ENCODE peak calls at places on chromosomes 1 and 21, in five cellular contexts. One of them, this sample, is unnamed.

GRCh38 chr1:156513189-156513588 is 12.6 kb upstream of the MEF2D start:
- DNase-seq in epithelial cell of esophagus: no peak
- DNase-seq in hepatocyte: no peak
- DNase-seq in fibroblast of pulmonary artery: no peak
- DNase-seq in breast epithelium: no peak
- DNase-seq in this sample: no peak

GRCh38 chr1:36203554-36204346 is 20.5 kb upstream of the THRAP3 start:
- DNase-seq in epithelial cell of esophagus: peak; percentile 36
- DNase-seq in hepatocyte: peak; percentile 62
- DNase-seq in fibroblast of pulmonary artery: peak; percentile 77
- DNase-seq in breast epithelium: peak; percentile 58
- DNase-seq in this sample: peak; percentile 75

GRCh38 chr1:167718926-167719691 is 2.7 kb upstream of the MPZL1 start:
- DNase-seq in epithelial cell of esophagus: no peak
- DNase-seq in hepatocyte: no peak
- DNase-seq in fibroblast of pulmonary artery: no peak
- DNase-seq in breast epithelium: no peak
- DNase-seq in this sample: no peak

GRCh38 chr1:74858136-74858535 is 125.2 kb downstream of the TYW3 start:
- DNase-seq in epithelial cell of esophagus: no peak
- DNase-seq in hepatocyte: no peak
- DNase-seq in fibroblast of pulmonary artery: no peak
- DNase-seq in breast epithelium: no peak
- DNase-seq in this sample: no peak

GRCh38 chr21:43313939-43314405 is 113.0 kb downstream of the SIK1 start:
- DNase-seq in epithelial cell of esophagus: no peak
- DNase-seq in hepatocyte: no peak
- DNase-seq in fibroblast of pulmonary artery: no peak
- DNase-seq in breast epithelium: no peak
- DNase-seq in this sample: no peak

GRCh38 chr1:3669971-3670431 is 17.7 kb downstream of the TP73 start:
- DNase-seq in epithelial cell of esophagus: no peak
- DNase-seq in hepatocyte: no peak
- DNase-seq in fibroblast of pulmonary artery: no peak
- DNase-seq in breast epithelium: peak; percentile 36
- DNase-seq in this sample: no peak

GRCh38 chr1:41864471-41865040 is 54.2 kb downstream of the HIVEP3 start:
- DNase-seq in epithelial cell of esophagus: no peak
- DNase-seq in hepatocyte: no peak
- DNase-seq in fibroblast of pulmonary artery: no peak
- DNase-seq in breast epithelium: no peak
- DNase-seq in this sample: no peak

GRCh38 chr1:50978144-50978851 is 8.3 kb downstream of the CDKN2C start:
- DNase-seq in epithelial cell of esophagus: peak; percentile 38
- DNase-seq in hepatocyte: peak; percentile 55
- DNase-seq in fibroblast of pulmonary artery: peak; percentile 45
- DNase-seq in breast epithelium: no peak
- DNase-seq in this sample: peak; percentile 73

GRCh38 chr21:31078216-31078615 is 39.9 kb upstream of the KRTAP19-8 start:
- DNase-seq in epithelial cell of esophagus: no peak
- DNase-seq in hepatocyte: no peak
- DNase-seq in fibroblast of pulmonary artery: no peak
- DNase-seq in breast epithelium: no peak
- DNase-seq in this sample: no peak

GRCh38 chr21:46084709-46085108 is 13.2 kb upstream of the COL6A2 start:
- DNase-seq in epithelial cell of esophagus: no peak
- DNase-seq in hepatocyte: no peak
- DNase-seq in fibroblast of pulmonary artery: no peak
- DNase-seq in breast epithelium: no peak
- DNase-seq in this sample: peak; percentile 37

GRCh38 chr1:192763756-192764155 is 45.1 kb upstream of the RGS2 start:
- DNase-seq in epithelial cell of esophagus: no peak
- DNase-seq in hepatocyte: no peak
- DNase-seq in fibroblast of pulmonary artery: peak; percentile 39
- DNase-seq in breast epithelium: no peak
- DNase-seq in this sample: no peak

GRCh38 chr1:198214924-198215323 is 58.1 kb downstream of the NEK7 start:
- DNase-seq in epithelial cell of esophagus: no peak
- DNase-seq in hepatocyte: no peak
- DNase-seq in fibroblast of pulmonary artery: no peak
- DNase-seq in breast epithelium: no peak
- DNase-seq in this sample: no peak

GRCh38 chr1:203692565-203693470 is 66.2 kb downstream of the ATP2B4 start:
- DNase-seq in epithelial cell of esophagus: peak; percentile 99
- DNase-seq in hepatocyte: peak; percentile 80
- DNase-seq in fibroblast of pulmonary artery: peak; percentile 95
- DNase-seq in breast epithelium: peak; percentile 73
- DNase-seq in this sample: peak; percentile 99

GRCh38 chr1:245234217-245235120 is 79.7 kb downstream of the KIF26B start:
- DNase-seq in epithelial cell of esophagus: no peak
- DNase-seq in hepatocyte: no peak
- DNase-seq in fibroblast of pulmonary artery: no peak
- DNase-seq in breast epithelium: no peak
- DNase-seq in this sample: no peak

GRCh38 chr1:225464851-225465792 is 37.3 kb upstream of the LBR start:
- DNase-seq in epithelial cell of esophagus: peak; percentile 41
- DNase-seq in hepatocyte: no peak
- DNase-seq in fibroblast of pulmonary artery: no peak
- DNase-seq in breast epithelium: no peak
- DNase-seq in this sample: peak; percentile 85

GRCh38 chr21:18666725-18667124 is 263.1 kb upstream of the TMPRSS15 start:
- DNase-seq in epithelial cell of esophagus: no peak
- DNase-seq in hepatocyte: no peak
- DNase-seq in fibroblast of pulmonary artery: no peak
- DNase-seq in breast epithelium: no peak
- DNase-seq in this sample: no peak

GRCh38 chr1:162300057-162300917 is 76.4 kb downstream of the SPATA46 start:
- DNase-seq in epithelial cell of esophagus: no peak
- DNase-seq in hepatocyte: no peak
- DNase-seq in fibroblast of pulmonary artery: no peak
- DNase-seq in breast epithelium: no peak
- DNase-seq in this sample: no peak

GRCh38 chr1:155178441-155179106 is 4.9 kb downstream of the TRIM46 start:
- DNase-seq in epithelial cell of esophagus: no peak
- DNase-seq in hepatocyte: peak; percentile 4
- DNase-seq in fibroblast of pulmonary artery: no peak
- DNase-seq in breast epithelium: peak; percentile 50
- DNase-seq in this sample: no peak

GRCh38 chr1:95201905-95202304 is 32.1 kb upstream of the RWDD3 start:
- DNase-seq in epithelial cell of esophagus: no peak
- DNase-seq in hepatocyte: no peak
- DNase-seq in fibroblast of pulmonary artery: no peak
- DNase-seq in breast epithelium: no peak
- DNase-seq in this sample: no peak

GRCh38 chr1:209207701-209208286 is 375.7 kb upstream of the CAMK1G start:
- DNase-seq in epithelial cell of esophagus: peak; percentile 77
- DNase-seq in hepatocyte: peak; percentile 87
- DNase-seq in fibroblast of pulmonary artery: peak; percentile 68
- DNase-seq in breast epithelium: peak; percentile 61
- DNase-seq in this sample: peak; percentile 83

GRCh38 chr1:32931760-32932159 is 30.6 kb upstream of the TMEM54 start:
- DNase-seq in epithelial cell of esophagus: no peak
- DNase-seq in hepatocyte: no peak
- DNase-seq in fibroblast of pulmonary artery: no peak
- DNase-seq in breast epithelium: no peak
- DNase-seq in this sample: no peak

GRCh38 chr1:76292418-76293184 is 218.1 kb downstream of the ST6GALNAC3 start:
- DNase-seq in epithelial cell of esophagus: no peak
- DNase-seq in hepatocyte: no peak
- DNase-seq in fibroblast of pulmonary artery: no peak
- DNase-seq in breast epithelium: no peak
- DNase-seq in this sample: no peak

GRCh38 chr1:23865543-23865930 is 2.6 kb downstream of the FUCA1 start:
- DNase-seq in epithelial cell of esophagus: peak; percentile 88
- DNase-seq in hepatocyte: no peak
- DNase-seq in fibroblast of pulmonary artery: peak; percentile 10
- DNase-seq in breast epithelium: peak; percentile 54
- DNase-seq in this sample: peak; percentile 91

GRCh38 chr1:237041795-237042466 is at the start of gene RYR2:
- DNase-seq in epithelial cell of esophagus: peak; percentile 30
- DNase-seq in hepatocyte: peak; percentile 70
- DNase-seq in fibroblast of pulmonary artery: no peak
- DNase-seq in breast epithelium: no peak
- DNase-seq in this sample: no peak
- TF ChIP-seq CTCF in epithelial cell of esophagus: peak; percentile 21
- TF ChIP-seq CTCF in hepatocyte: peak; percentile 66
- TF ChIP-seq CTCF in fibroblast of pulmonary artery: no peak
- TF ChIP-seq CTCF in breast epithelium: no peak
- TF ChIP-seq CTCF in this sample: no peak

GRCh38 chr1:65235867-65236805 is 73.2 kb upstream of the DNAJC6 start:
- DNase-seq in epithelial cell of esophagus: peak; percentile 51
- DNase-seq in hepatocyte: peak; percentile 27
- DNase-seq in fibroblast of pulmonary artery: peak; percentile 65
- DNase-seq in breast epithelium: no peak
- DNase-seq in this sample: peak; percentile 72
- TF ChIP-seq CTCF in epithelial cell of esophagus: peak; percentile 43
- TF ChIP-seq CTCF in hepatocyte: peak; percentile 47
- TF ChIP-seq CTCF in fibroblast of pulmonary artery: peak; percentile 53
- TF ChIP-seq CTCF in breast epithelium: peak; percentile 34
- TF ChIP-seq CTCF in this sample: peak; percentile 68

DNA sequence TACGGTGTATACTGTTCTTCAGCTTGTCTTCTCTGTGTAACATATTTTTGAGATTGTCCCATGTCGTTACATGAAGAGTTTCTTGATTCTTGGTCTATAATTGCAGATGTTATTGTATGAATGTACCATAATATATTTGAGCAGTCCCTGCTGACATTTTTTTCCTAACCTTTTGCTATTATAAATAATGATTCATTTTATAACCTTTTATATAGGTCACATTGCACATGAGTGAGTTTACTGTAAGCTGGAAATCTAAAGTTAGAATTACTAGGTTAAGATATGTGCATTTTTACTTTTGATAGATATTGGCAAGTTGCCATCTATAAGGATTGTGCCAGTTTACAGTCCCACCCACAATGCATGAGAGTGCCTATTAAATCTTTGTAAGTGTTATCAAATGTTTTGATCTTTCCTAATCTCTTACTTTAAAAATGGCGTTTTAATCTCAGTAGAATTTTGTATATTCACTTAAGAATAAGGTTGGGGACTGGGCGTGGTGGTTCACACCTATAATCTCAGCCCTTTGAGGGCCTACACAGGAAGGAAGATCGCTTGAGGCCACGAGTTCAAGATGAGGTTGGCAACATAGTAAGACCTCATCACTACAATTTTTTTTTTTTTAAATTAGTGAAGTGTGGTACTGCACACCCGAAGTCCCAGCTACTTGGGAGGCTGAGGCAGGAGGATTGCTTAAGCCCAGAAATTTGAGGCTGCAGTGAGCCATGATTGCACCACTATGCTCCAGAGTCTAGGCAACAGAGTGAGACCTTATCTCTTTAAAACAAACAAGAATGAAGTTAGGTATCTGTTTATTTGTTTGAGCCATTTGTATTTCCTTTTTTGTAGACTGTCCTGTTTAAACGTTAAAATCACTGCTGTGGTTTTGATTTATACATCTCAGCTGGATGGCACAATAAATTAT is 36.5 kb downstream of the ZMYM1 start:
- DNase-seq in epithelial cell of esophagus: no peak
- DNase-seq in hepatocyte: no peak
- DNase-seq in fibroblast of pulmonary artery: no peak
- DNase-seq in breast epithelium: no peak
- DNase-seq in this sample: no peak
- TF ChIP-seq CTCF in epithelial cell of esophagus: no peak
- TF ChIP-seq CTCF in hepatocyte: no peak
- TF ChIP-seq CTCF in fibroblast of pulmonary artery: no peak
- TF ChIP-seq CTCF in breast epithelium: no peak
- TF ChIP-seq CTCF in this sample: no peak

GRCh38 chr21:34073032-34073748 is at the start of the genes MRPS6 and SLC5A3:
- DNase-seq in epithelial cell of esophagus: peak; percentile 83
- DNase-seq in hepatocyte: peak; percentile 96
- DNase-seq in fibroblast of pulmonary artery: peak; percentile 85
- DNase-seq in breast epithelium: peak; percentile 84
- DNase-seq in this sample: peak; percentile 75
- TF ChIP-seq CTCF in epithelial cell of esophagus: no peak
- TF ChIP-seq CTCF in hepatocyte: peak; percentile 14
- TF ChIP-seq CTCF in fibroblast of pulmonary artery: no peak
- TF ChIP-seq CTCF in breast epithelium: no peak
- TF ChIP-seq CTCF in this sample: no peak

GRCh38 chr1:199545780-199546179 is 481.7 kb upstream of the NR5A2 start:
- DNase-seq in epithelial cell of esophagus: peak; percentile 86
- DNase-seq in hepatocyte: peak; percentile 25
- DNase-seq in fibroblast of pulmonary artery: peak; percentile 11
- DNase-seq in breast epithelium: no peak
- DNase-seq in this sample: peak; percentile 41
- TF ChIP-seq CTCF in epithelial cell of esophagus: peak; percentile 64
- TF ChIP-seq CTCF in hepatocyte: peak; percentile 16
- TF ChIP-seq CTCF in fibroblast of pulmonary artery: peak; percentile 34
- TF ChIP-seq CTCF in breast epithelium: no peak
- TF ChIP-seq CTCF in this sample: peak; percentile 36

DNA sequence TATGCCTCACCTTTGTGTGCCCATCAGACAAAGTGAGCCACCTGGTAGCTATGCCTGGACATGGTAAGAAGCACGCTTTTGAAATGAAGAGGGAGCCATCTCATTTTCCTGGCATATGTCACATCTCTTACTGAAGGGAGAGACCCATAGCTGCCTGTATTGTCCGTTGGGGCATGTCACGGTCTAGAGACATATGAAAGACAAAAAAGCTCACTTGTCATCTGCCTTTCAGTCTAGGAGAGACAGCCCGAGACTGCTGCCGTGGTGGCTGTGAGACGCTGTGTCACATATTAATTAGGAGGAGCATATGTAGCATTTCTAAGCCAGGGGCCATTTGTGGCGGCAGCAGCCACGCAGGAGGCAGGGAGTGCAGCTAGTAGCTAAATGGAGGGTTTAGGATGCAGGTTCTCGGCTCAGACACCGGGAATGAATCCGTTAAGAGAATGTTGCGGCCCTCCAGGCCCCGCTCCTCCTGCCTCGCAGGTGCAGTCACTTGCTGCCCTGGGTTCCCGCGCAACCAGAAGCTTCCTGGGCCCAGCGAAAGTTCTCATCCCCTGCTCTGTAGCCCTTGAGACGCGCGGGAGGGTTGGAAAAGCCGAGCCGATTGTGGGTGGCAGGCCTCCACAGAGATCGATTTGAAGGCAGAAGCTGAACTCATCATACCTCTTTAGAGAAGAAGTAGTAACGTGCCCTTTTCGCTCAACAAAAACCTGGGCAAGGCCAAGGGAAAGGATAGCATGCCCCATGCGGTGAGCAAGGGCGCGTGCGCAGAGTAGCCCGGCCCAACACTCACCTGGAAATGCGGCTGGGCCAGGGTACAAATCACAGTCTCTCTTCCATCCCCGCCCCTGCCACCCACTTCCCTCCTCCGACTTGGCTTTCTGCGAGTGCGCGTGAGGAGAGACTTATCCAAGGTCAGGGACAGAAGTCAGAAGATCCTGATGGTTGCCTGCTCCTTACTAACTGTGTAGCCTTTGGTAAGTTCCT is 161.0 kb upstream of the C1orf21 start:
- DNase-seq in epithelial cell of esophagus: no peak
- DNase-seq in hepatocyte: no peak
- DNase-seq in fibroblast of pulmonary artery: no peak
- DNase-seq in breast epithelium: no peak
- DNase-seq in this sample: no peak
- TF ChIP-seq CTCF in epithelial cell of esophagus: no peak
- TF ChIP-seq CTCF in hepatocyte: no peak
- TF ChIP-seq CTCF in fibroblast of pulmonary artery: no peak
- TF ChIP-seq CTCF in breast epithelium: no peak
- TF ChIP-seq CTCF in this sample: no peak

GRCh38 chr1:230315099-230315498 is 111.0 kb downstream of the PGBD5 start:
- DNase-seq in epithelial cell of esophagus: no peak
- DNase-seq in hepatocyte: no peak
- DNase-seq in fibroblast of pulmonary artery: no peak
- DNase-seq in breast epithelium: no peak
- DNase-seq in this sample: no peak
- TF ChIP-seq CTCF in epithelial cell of esophagus: no peak
- TF ChIP-seq CTCF in hepatocyte: no peak
- TF ChIP-seq CTCF in fibroblast of pulmonary artery: no peak
- TF ChIP-seq CTCF in breast epithelium: no peak
- TF ChIP-seq CTCF in this sample: peak; percentile 8

This sample was measured in MCF 10A.